ENCODE peak calls at places on chromosome 19, in eight cellular contexts. X is left lung, H is tibial artery, B is ovary, Z is lower lobe of right lung, I is adrenal gland, T is transverse colon, V is fibroblast of lung. S is an unnamed sample.

GRCh38 chr19:5914358-5914774 is 312 bp downstream of the CAPS start:
- DNase-seq in T (no peak), V (no peak), X (no peak), H (no peak), B (no peak), I (no peak), Z (no peak), S (no peak)

GRCh38 chr19:16161848-16162247 is 11.5 kb downstream of the CIB3 start:
- DNase-seq in V (peak; percentile 63), I (no peak), B (no peak), X (no peak), H (no peak), T (no peak), Z (no peak), S (no peak)

GRCh38 chr19:49997709-49998108 is 27.5 kb downstream of the VRK3 start:
- DNase-seq in V (peak; percentile 21), B (no peak), Z (no peak), I (no peak), X (no peak), H (no peak), T (no peak), S (no peak)

GRCh38 chr19:40130013-40130412 is 39.3 kb upstream of the ZNF780A start:
- DNase-seq in H (no peak), V (no peak), Z (no peak), I (no peak), X (no peak), B (no peak), T (no peak), S (no peak)

GRCh38 chr19:33158365-33158764 is 26.5 kb downstream of the WDR88 start:
- DNase-seq in B (no peak), X (no peak), Z (no peak), T (no peak), I (no peak), H (no peak), V (no peak), S (no peak)

GRCh38 chr19:53999694-54000093 is 8.3 kb downstream of the CACNG6 start:
- DNase-seq in T (no peak), V (no peak), X (no peak), I (no peak), B (no peak), H (no peak), Z (no peak), S (no peak)

GRCh38 chr19:29841559-29842367 is 30.0 kb downstream of the CCNE1 start:
- DNase-seq in I (peak; percentile 86), Z (no peak), V (no peak), T (no peak), B (peak; percentile 23), X (no peak), H (no peak), S (no peak)

GRCh38 chr19:11624064-11624463 is 26.8 kb downstream of the ZNF627 start:
- DNase-seq in B (no peak), H (no peak), X (no peak), V (peak; percentile 40), I (no peak), Z (no peak), T (no peak), S (no peak)

GRCh38 chr19:17999685-18000479 is 8.1 kb upstream of the ARRDC2 start:
- DNase-seq in B (no peak), V (no peak), I (no peak), Z (no peak), T (peak; percentile 60), H (peak; percentile 70), X (no peak), S (no peak)

GRCh38 chr19:29505034-29505824 is 20.6 kb upstream of the VSTM2B start:
- DNase-seq in H (peak; percentile 42), B (peak; percentile 25), T (no peak), Z (peak; percentile 16), V (no peak), X (no peak), I (no peak), S (peak; percentile 18)

GRCh38 chr19:37551123-37551993 is 43.2 kb downstream of the ZNF571 start:
- DNase-seq in T (peak; percentile 42), B (no peak), H (no peak), X (no peak), Z (no peak), I (no peak), V (peak; percentile 81), S (peak; percentile 81)

GRCh38 chr19:29326351-29326750 is 113.4 kb upstream of the UQCRFS1 start:
- DNase-seq in V (no peak), Z (no peak), I (no peak), X (no peak), T (no peak), H (no peak), B (no peak), S (no peak)

GRCh38 chr19:52190679-52191293 is 934 bp downstream of the PPP2R1A start:
- DNase-seq in T (peak; percentile 55), B (peak; percentile 55), X (no peak), V (peak; percentile 51), Z (peak; percentile 55), I (peak; percentile 73), H (peak; percentile 71), S (peak; percentile 49)
- H3K36me3 ChIP-seq in T (no peaks in the 10 kb centered on the region), B (no peaks in the 10 kb centered on the region), X (no peaks in the 10 kb centered on the region), V (peaks cover 7% of the 10 kb centered on the region), Z (peaks cover 29% of the 10 kb centered on the region), I (peaks cover 17% of the 10 kb centered on the region), H (no peaks in the 10 kb centered on the region), S (peaks cover 4% of the 10 kb centered on the region)

GRCh38 chr19:4454952-4455738 is 2.4 kb downstream of the UBXN6 start:
- DNase-seq in T (no peak), I (peak; percentile 93), H (no peak), X (no peak), B (peak; percentile 78), V (peak; percentile 71), Z (no peak), S (no peak)

GRCh38 chr19:4455742-4456565 is 1.6 kb downstream of the UBXN6 start:
- DNase-seq in X (peak; percentile 68), B (peak; percentile 94), V (peak; percentile 78), H (no peak), Z (peak; percentile 59), T (peak; percentile 48), I (peak; percentile 96), S (no peak)

GRCh38 chr19:4456843-4457653 is 546 bp downstream of the UBXN6 start:
- DNase-seq in B (no peak), T (peak; percentile 47), X (peak; percentile 63), Z (peak; percentile 49), V (peak; percentile 74), H (no peak), I (peak; percentile 50), S (peak; percentile 53)

GRCh38 chr19:4456566-4456842 is 1.1 kb downstream of the UBXN6 start:
- DNase-seq in H (no peak), Z (peak; percentile 58), V (peak; percentile 65), T (peak; percentile 36), B (no peak), X (peak; percentile 62), I (peak; percentile 64), S (no peak)

GRCh38 chr19:4457654-4458406 is at the start of gene UBXN6:
- DNase-seq in T (peak; percentile 98), H (peak; percentile 98), Z (peak; percentile 100), V (peak; percentile 99), X (peak; percentile 99), I (peak; percentile 99), B (peak; percentile 98), S (peak; percentile 99)
- TF ChIP-seq CTCF in T (peak; percentile 8), H (no peak), Z (peak; percentile 12), V (no peak), X (no peak), I (no peak), B (no peak), S (no peak)

GRCh38 chr19:51417807-51418152 is 338 bp upstream of the SIGLEC10 start:
- DNase-seq in V (no peak), H (no peak), T (no peak), I (no peak), Z (no peak), X (no peak), B (no peak), S (no peak)

GRCh38 chr19:51418707-51419106 is 1.3 kb upstream of the SIGLEC10 start:
- DNase-seq in I (no peak), T (no peak), V (no peak), Z (no peak), H (no peak), X (no peak), B (no peak), S (no peak)

GRCh38 chr19:51415187-51415586 is 2.3 kb downstream of the SIGLEC10 start:
- DNase-seq in H (no peak), X (no peak), I (no peak), Z (no peak), T (no peak), B (no peak), V (no peak), S (no peak)

GRCh38 chr19:51421229-51422052 is 4.0 kb upstream of the SIGLEC10 start:
- DNase-seq in V (no peak), T (no peak), Z (no peak), X (no peak), I (no peak), B (no peak), H (no peak), S (no peak)

DNA sequence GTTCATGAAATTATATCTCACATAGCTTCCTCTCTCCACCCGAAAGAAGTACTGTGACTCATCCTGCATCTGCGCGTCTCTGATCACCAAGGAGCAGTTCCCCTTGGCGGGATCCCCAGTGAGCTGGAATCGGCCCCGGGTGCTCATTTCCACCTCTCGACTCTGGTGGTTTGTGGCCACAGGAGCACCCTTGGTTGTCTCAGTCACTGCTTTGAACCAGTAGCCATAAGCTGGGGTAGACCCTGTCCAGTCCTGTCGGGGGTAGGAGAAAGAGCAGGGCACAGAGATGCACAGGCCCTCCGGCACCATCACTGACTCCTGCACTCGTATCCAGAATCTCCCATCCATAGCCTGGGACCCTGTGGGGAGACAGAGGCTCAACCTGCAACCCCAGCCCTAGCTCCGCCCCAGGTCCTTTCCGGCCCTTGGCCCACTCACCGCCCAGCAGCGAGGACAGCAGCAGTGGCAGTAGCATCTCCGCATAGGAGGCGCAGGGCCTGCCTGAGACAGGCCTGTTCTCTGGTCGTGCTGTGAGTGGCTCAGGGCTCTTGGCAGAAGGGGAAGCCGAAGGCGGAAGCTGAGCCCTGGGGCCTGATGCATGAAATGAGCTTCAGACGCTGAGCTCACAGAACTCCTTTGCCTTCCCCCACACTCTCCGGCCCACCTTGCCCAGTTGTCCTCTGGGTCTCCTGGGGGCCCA is at the start of gene SIGLEC10:
- DNase-seq in V (no peak), H (no peak), X (peak; percentile 79), I (peak; percentile 59), T (peak; percentile 47), B (no peak), Z (peak; percentile 84), S (no peak)
- H3K36me3 ChIP-seq in V (no peaks in the 10 kb centered on the region), H (no peaks in the 10 kb centered on the region), X (no peaks in the 10 kb centered on the region), I (no peaks in the 10 kb centered on the region), T (no peaks in the 10 kb centered on the region), B (no peaks in the 10 kb centered on the region), Z (no peaks in the 10 kb centered on the region), S (no peaks in the 10 kb centered on the region)

DNA sequence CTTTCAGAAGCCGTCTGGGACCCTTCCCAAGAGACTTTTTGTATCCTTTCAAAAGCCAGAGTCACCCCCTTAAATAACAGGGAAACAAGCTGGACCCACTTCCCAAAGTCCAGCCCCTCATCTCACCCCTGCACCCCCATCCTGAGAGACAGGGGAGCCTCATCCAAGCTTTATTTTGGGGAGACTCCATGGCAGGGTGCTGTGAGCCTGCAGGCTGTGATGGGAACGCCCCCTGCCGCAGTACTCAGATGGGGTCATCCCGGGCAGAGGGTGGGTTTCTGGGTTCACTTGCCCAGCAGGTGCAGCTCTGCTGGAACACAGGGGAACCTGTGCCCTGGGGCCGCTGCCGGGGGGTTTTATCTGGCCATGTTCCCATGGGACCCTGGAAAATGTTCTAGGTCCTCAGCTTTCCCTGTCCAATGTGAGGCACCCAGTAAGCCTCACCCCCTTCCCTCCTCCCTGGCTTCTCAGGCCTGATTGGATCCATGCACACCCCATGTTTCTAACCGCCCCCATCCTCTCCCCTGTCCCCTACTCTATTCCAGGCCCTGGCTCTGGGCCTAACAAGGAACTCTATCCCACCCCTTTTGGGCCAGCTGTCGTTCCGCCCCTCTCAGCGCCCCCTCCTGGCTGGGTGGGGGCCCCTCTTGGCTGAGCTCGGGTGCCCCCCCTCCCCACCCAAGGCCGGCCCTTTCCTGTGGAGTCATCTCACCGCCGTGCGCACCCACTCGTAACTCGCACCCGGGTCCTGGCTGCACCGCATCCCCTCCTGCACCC is 1.0 kb downstream of the HIF3A start:
- DNase-seq in X (no peak), I (peak; percentile 34), T (peak; percentile 69), V (peak; percentile 92), Z (peak; percentile 69), B (peak; percentile 87), H (peak; percentile 95), S (peak; percentile 43)
- TF ChIP-seq CTCF in X (no peak), I (no peak), T (peak; percentile 19), V (peak; percentile 33), Z (peak; percentile 37), B (peak; percentile 28), H (peak; percentile 29), S (no peak)